ENCODE peak calls at places on chromosomes 13 and 19, in four cellular contexts. A, Z, S and N are unnamed samples.
A peak's percentile ranks its signal among the peaks of the same experiment; 100 is the strongest.

GRCh38 chr19:17327654-17328516 is 6.8 kb downstream of the ANO8 start:
- DNase-seq in Z (no peak), A (no peak), S (no peak), N (peak; percentile 94)

GRCh38 chr19:11268783-11269267 is 6.5 kb upstream of the DOCK6 start:
- DNase-seq in Z (no peak), S (peak; percentile 84), A (no peak), N (peak; percentile 83)

GRCh38 chr19:51689751-51690358 is 3.3 kb upstream of the SPACA6 start:
- DNase-seq in A (peak; percentile 10), Z (no peak), S (no peak), N (peak; percentile 28)

GRCh38 chr19:3374369-3375112 is 8.2 kb downstream of the NFIC start:
- DNase-seq in A (no peak), S (no peak), Z (no peak), N (no peak)

GRCh38 chr13:110416131-110416584 is 109.1 kb downstream of the COL4A2 start:
- DNase-seq in A (no peak), Z (no peak), S (peak; percentile 29), N (no peak)

GRCh38 chr19:18292460-18292809 is 11.0 kb upstream of the JUND start:
- DNase-seq in A (no peak), Z (no peak), S (no peak), N (no peak)

GRCh38 chr19:18415177-18415867 is 3.9 kb upstream of the SSBP4 start:
- DNase-seq in A (no peak), S (peak; percentile 66), Z (no peak), N (peak; percentile 81)

GRCh38 chr19:42189133-42189532 is 28.3 kb downstream of the DEDD2 start:
- DNase-seq in S (no peak), A (no peak), Z (no peak), N (no peak)

GRCh38 chr19:16978156-16978555 is 48.5 kb downstream of the CPAMD8 start:
- DNase-seq in A (no peak), Z (no peak), S (no peak), N (no peak)

GRCh38 chr13:60210510-60211065 is 46.9 kb upstream of the DIAPH3 start:
- DNase-seq in Z (no peak), S (no peak), A (no peak), N (no peak)

GRCh38 chr19:13839193-13839937 is 37.6 kb upstream of the NANOS3 start:
- DNase-seq in A (no peak), Z (no peak), S (peak; percentile 84), N (no peak)

GRCh38 chr19:1780272-1780957 is 27.1 kb downstream of the ONECUT3 start:
- DNase-seq in Z (no peak), S (peak; percentile 16), A (no peak), N (no peak)

GRCh38 chr13:78478183-78478582 is 125.2 kb downstream of the POU4F1 start:
- DNase-seq in S (no peak), Z (no peak), A (no peak), N (no peak)

GRCh38 chr13:29746167-29746677 is 104.2 kb downstream of the UBL3 start:
- DNase-seq in Z (no peak), A (no peak), S (no peak), N (no peak)

GRCh38 chr19:55041627-55042343 is 3.7 kb upstream of the GP6 start:
- DNase-seq in A (no peak), S (no peak), Z (no peak), N (no peak)

GRCh38 chr13:57629391-57629804 is 2.1 kb upstream of the PCDH17 start:
- DNase-seq in A (no peak), S (no peak), Z (peak; percentile 47), N (peak; percentile 53)

GRCh38 chr13:101474419-101474957 is 22.0 kb downstream of the ITGBL1 start:
- DNase-seq in Z (peak; percentile 7), S (peak; percentile 91), A (peak; percentile 51), N (peak; percentile 48)

GRCh38 chr19:13089139-13089856 is 13.4 kb downstream of the LYL1 start:
- DNase-seq in S (no peak), Z (no peak), A (no peak), N (no peak)

GRCh38 chr19:18675779-18676178 is 7.7 kb upstream of the CRTC1 start:
- DNase-seq in S (no peak), Z (no peak), A (no peak), N (no peak)

GRCh38 chr19:50002386-50002960 is 22.7 kb downstream of the VRK3 start:
- DNase-seq in Z (no peak), S (no peak), A (no peak), N (no peak)

GRCh38 chr13:101795460-101795859 is 343.0 kb downstream of the ITGBL1 start:
- DNase-seq in S (no peak), Z (no peak), A (no peak), N (no peak)

GRCh38 chr19:2478324-2478755 is 2.4 kb downstream of the GADD45B start:
- DNase-seq in Z (no peak), S (peak; percentile 64), A (no peak), N (no peak)

GRCh38 chr19:10643166-10643967 is 10.8 kb upstream of the ILF3 start:
- DNase-seq in A (no peak), S (no peak), Z (no peak), N (no peak)

GRCh38 chr13:75493156-75493555 is 11.2 kb upstream of the TBC1D4 start:
- DNase-seq in S (no peak), A (no peak), Z (no peak), N (no peak)

GRCh38 chr19:35313614-35314013 is 15.4 kb upstream of the CD22 start:
- DNase-seq in Z (no peak), A (no peak), S (no peak), N (no peak)

GRCh38 chr13:85529216-85529590 is 270.0 kb downstream of the SLITRK6 start:
- DNase-seq in A (no peak), Z (no peak), S (peak; percentile 44), N (peak; percentile 25)

GRCh38 chr19:35644987-35645679 is 3.0 kb upstream of the COX6B1 start:
- DNase-seq in A (peak; percentile 20), Z (peak; percentile 54), S (peak; percentile 16), N (peak; percentile 70)

GRCh38 chr13:49693191-49693733 is 2.0 kb upstream of the EBPL start:
- DNase-seq in A (no peak), Z (no peak), S (peak; percentile 22), N (no peak)

GRCh38 chr13:73187106-73187505 is 128.3 kb downstream of the KLF5 start:
- DNase-seq in S (no peak), Z (no peak), A (no peak), N (no peak)

GRCh38 chr19:8391274-8392016 is 1.3 kb downstream of the RAB11B start:
- DNase-seq in Z (no peak), S (no peak), A (peak; percentile 12), N (no peak)

GRCh38 chr19:16457195-16457953 is 14.4 kb downstream of the EPS15L1 start:
- DNase-seq in A (peak; percentile 80), Z (no peak), S (peak; percentile 26), N (no peak)

GRCh38 chr13:99320693-99321481 is 13.7 kb upstream of the GPR183 start:
- DNase-seq in A (peak; percentile 21), S (peak; percentile 88), Z (no peak), N (no peak)

GRCh38 chr19:27746691-27747380 is 1466.1 kb downstream of the UQCRFS1 start:
- DNase-seq in Z (no peak), A (no peak), S (peak; percentile 1), N (no peak)